ENCODE peak calls at places on chromosomes 12 and 14, in nine cellular contexts. One of them, this sample, is unnamed.
A peak's percentile ranks its signal among the peaks of the same experiment; 100 is the strongest.

GRCh38 chr12:52005903-52006703 is 643 bp upstream of the TAMALIN start:
- DNase-seq in upper lobe of left lung: peak; percentile 87
- DNase-seq in upper lobe of right lung: peak; percentile 87
- DNase-seq in AG04450: no peak
- DNase-seq in MM.1S: no peak
- DNase-seq in fibroblast of lung: no peak
- DNase-seq in natural killer cell: peak; percentile 68
- DNase-seq in HCT116: no peak
- DNase-seq in tibial artery: peak; percentile 70
- DNase-seq in this sample: no peak

GRCh38 chr12:107967170-107967569 is 161.9 kb upstream of the WSCD2 start:
- DNase-seq in upper lobe of left lung: no peak
- DNase-seq in upper lobe of right lung: no peak
- DNase-seq in AG04450: no peak
- DNase-seq in MM.1S: no peak
- DNase-seq in fibroblast of lung: no peak
- DNase-seq in natural killer cell: no peak
- DNase-seq in HCT116: no peak
- DNase-seq in tibial artery: no peak
- DNase-seq in this sample: no peak

GRCh38 chr12:87253157-87253556 is 776.0 kb downstream of the C12orf50 start:
- DNase-seq in upper lobe of left lung: no peak
- DNase-seq in upper lobe of right lung: no peak
- DNase-seq in AG04450: no peak
- DNase-seq in MM.1S: peak; percentile 22
- DNase-seq in fibroblast of lung: no peak
- DNase-seq in natural killer cell: no peak
- DNase-seq in HCT116: no peak
- DNase-seq in tibial artery: no peak
- DNase-seq in this sample: peak; percentile 11

GRCh38 chr12:3753549-3754284 is 808 bp upstream of the CRACR2A start:
- DNase-seq in upper lobe of left lung: no peak
- DNase-seq in upper lobe of right lung: no peak
- DNase-seq in AG04450: no peak
- DNase-seq in MM.1S: no peak
- DNase-seq in fibroblast of lung: peak; percentile 54
- DNase-seq in natural killer cell: no peak
- DNase-seq in HCT116: no peak
- DNase-seq in tibial artery: peak; percentile 25
- DNase-seq in this sample: no peak

GRCh38 chr12:8065991-8066594 is at the start of gene C3AR1:
- DNase-seq in upper lobe of left lung: no peak
- DNase-seq in upper lobe of right lung: no peak
- DNase-seq in AG04450: no peak
- DNase-seq in MM.1S: peak; percentile 97
- DNase-seq in fibroblast of lung: peak; percentile 61
- DNase-seq in natural killer cell: no peak
- DNase-seq in HCT116: no peak
- DNase-seq in tibial artery: no peak
- DNase-seq in this sample: no peak

GRCh38 chr12:2179953-2180736 is 127.4 kb downstream of the CACNA1C start:
- DNase-seq in upper lobe of left lung: no peak
- DNase-seq in upper lobe of right lung: no peak
- DNase-seq in AG04450: peak; percentile 85
- DNase-seq in MM.1S: no peak
- DNase-seq in fibroblast of lung: peak; percentile 98
- DNase-seq in natural killer cell: no peak
- DNase-seq in HCT116: peak; percentile 29
- DNase-seq in tibial artery: peak; percentile 84
- DNase-seq in this sample: no peak

GRCh38 chr14:67251573-67252226 is 10.5 kb downstream of the PALS1 start:
- DNase-seq in upper lobe of left lung: no peak
- DNase-seq in upper lobe of right lung: no peak
- DNase-seq in AG04450: no peak
- DNase-seq in MM.1S: no peak
- DNase-seq in fibroblast of lung: peak; percentile 24
- DNase-seq in natural killer cell: no peak
- DNase-seq in HCT116: no peak
- DNase-seq in tibial artery: no peak
- DNase-seq in this sample: peak; percentile 32

GRCh38 chr12:130968611-130969010 is 14.9 kb downstream of the ADGRD1 start:
- DNase-seq in upper lobe of left lung: no peak
- DNase-seq in upper lobe of right lung: no peak
- DNase-seq in AG04450: no peak
- DNase-seq in MM.1S: no peak
- DNase-seq in fibroblast of lung: no peak
- DNase-seq in natural killer cell: no peak
- DNase-seq in HCT116: no peak
- DNase-seq in tibial artery: peak; percentile 16
- DNase-seq in this sample: no peak

GRCh38 chr12:28313631-28314030 is 123.4 kb downstream of the CCDC91 start:
- DNase-seq in upper lobe of left lung: no peak
- DNase-seq in upper lobe of right lung: no peak
- DNase-seq in AG04450: peak; percentile 3
- DNase-seq in MM.1S: no peak
- DNase-seq in fibroblast of lung: peak; percentile 44
- DNase-seq in natural killer cell: no peak
- DNase-seq in HCT116: no peak
- DNase-seq in tibial artery: no peak
- DNase-seq in this sample: peak; percentile 1

GRCh38 chr14:77086951-77087350 is 11.1 kb upstream of the CIPC start:
- DNase-seq in upper lobe of left lung: no peak
- DNase-seq in upper lobe of right lung: no peak
- DNase-seq in AG04450: no peak
- DNase-seq in MM.1S: no peak
- DNase-seq in fibroblast of lung: no peak
- DNase-seq in natural killer cell: no peak
- DNase-seq in HCT116: no peak
- DNase-seq in tibial artery: no peak
- DNase-seq in this sample: no peak

GRCh38 chr12:7758346-7758745 is 6.7 kb upstream of the NANOGNB start:
- DNase-seq in upper lobe of left lung: no peak
- DNase-seq in upper lobe of right lung: no peak
- DNase-seq in AG04450: no peak
- DNase-seq in MM.1S: no peak
- DNase-seq in fibroblast of lung: no peak
- DNase-seq in natural killer cell: no peak
- DNase-seq in HCT116: no peak
- DNase-seq in tibial artery: no peak
- DNase-seq in this sample: no peak

GRCh38 chr12:58306266-58306995 is 365.1 kb downstream of the ATP23 start:
- DNase-seq in upper lobe of left lung: no peak
- DNase-seq in upper lobe of right lung: no peak
- DNase-seq in AG04450: no peak
- DNase-seq in MM.1S: no peak
- DNase-seq in fibroblast of lung: no peak
- DNase-seq in natural killer cell: no peak
- DNase-seq in HCT116: no peak
- DNase-seq in tibial artery: no peak
- DNase-seq in this sample: no peak

GRCh38 chr12:58309806-58310205 is 368.4 kb downstream of the ATP23 start:
- DNase-seq in upper lobe of left lung: no peak
- DNase-seq in upper lobe of right lung: no peak
- DNase-seq in AG04450: no peak
- DNase-seq in MM.1S: no peak
- DNase-seq in fibroblast of lung: no peak
- DNase-seq in natural killer cell: no peak
- DNase-seq in HCT116: no peak
- DNase-seq in tibial artery: no peak
- DNase-seq in this sample: no peak

GRCh38 chr12:58310828-58311273 is 369.5 kb downstream of the ATP23 start:
- DNase-seq in upper lobe of left lung: no peak
- DNase-seq in upper lobe of right lung: no peak
- DNase-seq in AG04450: peak; percentile 95
- DNase-seq in MM.1S: no peak
- DNase-seq in fibroblast of lung: peak; percentile 100
- DNase-seq in natural killer cell: no peak
- DNase-seq in HCT116: peak; percentile 66
- DNase-seq in tibial artery: no peak
- DNase-seq in this sample: peak; percentile 21

GRCh38 chr12:58313091-58313855 is 371.9 kb downstream of the ATP23 start:
- DNase-seq in upper lobe of left lung: no peak
- DNase-seq in upper lobe of right lung: no peak
- DNase-seq in AG04450: peak; percentile 48
- DNase-seq in MM.1S: no peak
- DNase-seq in fibroblast of lung: peak; percentile 71
- DNase-seq in natural killer cell: no peak
- DNase-seq in HCT116: no peak
- DNase-seq in tibial artery: no peak
- DNase-seq in this sample: no peak

DNA sequence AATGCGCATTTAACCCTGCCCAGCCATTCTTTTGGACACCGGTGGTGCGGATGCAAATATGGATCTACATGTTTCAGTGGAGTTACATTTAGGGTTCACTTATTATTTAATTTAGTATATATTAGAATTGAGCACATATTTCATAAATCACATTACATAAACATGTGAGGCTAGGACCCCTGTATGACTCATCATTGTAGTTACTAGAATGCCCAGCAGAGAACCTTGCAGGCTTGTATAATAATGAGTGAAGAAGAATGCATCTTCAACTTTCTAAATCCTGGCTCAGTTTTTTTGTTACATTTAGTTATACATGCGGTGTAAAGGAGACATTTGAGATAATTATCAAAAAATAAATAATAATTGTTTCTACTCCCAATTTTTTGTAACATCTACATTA is 369.0 kb downstream of the ATP23 start:
- DNase-seq in upper lobe of left lung: no peak
- DNase-seq in upper lobe of right lung: no peak
- DNase-seq in AG04450: peak; percentile 23
- DNase-seq in MM.1S: no peak
- DNase-seq in fibroblast of lung: peak; percentile 85
- DNase-seq in natural killer cell: no peak
- DNase-seq in HCT116: no peak
- DNase-seq in tibial artery: no peak
- DNase-seq in this sample: no peak
- TF ChIP-seq CTCF in upper lobe of left lung: no peak
- TF ChIP-seq CTCF in upper lobe of right lung: no peak
- TF ChIP-seq CTCF in AG04450: peak; percentile 28
- TF ChIP-seq CTCF in MM.1S: no peak
- TF ChIP-seq CTCF in fibroblast of lung: no peak
- TF ChIP-seq CTCF in natural killer cell: no peak
- TF ChIP-seq CTCF in HCT116: no peak
- TF ChIP-seq CTCF in tibial artery: no peak
- TF ChIP-seq CTCF in this sample: no peak

GRCh38 chr14:100267990-100268389 is 29.0 kb downstream of the YY1 start:
- DNase-seq in upper lobe of left lung: no peak
- DNase-seq in upper lobe of right lung: no peak
- DNase-seq in AG04450: no peak
- DNase-seq in MM.1S: no peak
- DNase-seq in fibroblast of lung: no peak
- DNase-seq in natural killer cell: no peak
- DNase-seq in HCT116: no peak
- DNase-seq in tibial artery: no peak
- DNase-seq in this sample: no peak

GRCh38 chr14:100274250-100274649 is 32.0 kb downstream of the SLC25A29 start:
- DNase-seq in upper lobe of left lung: no peak
- DNase-seq in upper lobe of right lung: no peak
- DNase-seq in AG04450: no peak
- DNase-seq in MM.1S: no peak
- DNase-seq in fibroblast of lung: no peak
- DNase-seq in natural killer cell: no peak
- DNase-seq in HCT116: no peak
- DNase-seq in tibial artery: no peak
- DNase-seq in this sample: no peak

GRCh38 chr14:100275214-100275613 is 31.0 kb downstream of the SLC25A29 start:
- DNase-seq in upper lobe of left lung: no peak
- DNase-seq in upper lobe of right lung: no peak
- DNase-seq in AG04450: no peak
- DNase-seq in MM.1S: no peak
- DNase-seq in fibroblast of lung: no peak
- DNase-seq in natural killer cell: no peak
- DNase-seq in HCT116: no peak
- DNase-seq in tibial artery: no peak
- DNase-seq in this sample: no peak

GRCh38 chr14:100268591-100269207 is 29.8 kb downstream of the YY1 start:
- DNase-seq in upper lobe of left lung: no peak
- DNase-seq in upper lobe of right lung: no peak
- DNase-seq in AG04450: no peak
- DNase-seq in MM.1S: no peak
- DNase-seq in fibroblast of lung: no peak
- DNase-seq in natural killer cell: no peak
- DNase-seq in HCT116: no peak
- DNase-seq in tibial artery: no peak
- DNase-seq in this sample: no peak

GRCh38 chr14:100271247-100271939 is 32.4 kb downstream of the YY1 start:
- DNase-seq in upper lobe of left lung: peak; percentile 50
- DNase-seq in upper lobe of right lung: no peak
- DNase-seq in AG04450: no peak
- DNase-seq in MM.1S: no peak
- DNase-seq in fibroblast of lung: peak; percentile 17
- DNase-seq in natural killer cell: no peak
- DNase-seq in HCT116: no peak
- DNase-seq in tibial artery: no peak
- DNase-seq in this sample: peak; percentile 56
- TF ChIP-seq CTCF in upper lobe of left lung: peak; percentile 12
- TF ChIP-seq CTCF in upper lobe of right lung: peak; percentile 45
- TF ChIP-seq CTCF in AG04450: peak; percentile 28
- TF ChIP-seq CTCF in MM.1S: no peak
- TF ChIP-seq CTCF in fibroblast of lung: no peak
- TF ChIP-seq CTCF in natural killer cell: peak; percentile 23
- TF ChIP-seq CTCF in HCT116: peak; percentile 48
- TF ChIP-seq CTCF in tibial artery: no peak
- TF ChIP-seq CTCF in this sample: peak; percentile 12

DNA sequence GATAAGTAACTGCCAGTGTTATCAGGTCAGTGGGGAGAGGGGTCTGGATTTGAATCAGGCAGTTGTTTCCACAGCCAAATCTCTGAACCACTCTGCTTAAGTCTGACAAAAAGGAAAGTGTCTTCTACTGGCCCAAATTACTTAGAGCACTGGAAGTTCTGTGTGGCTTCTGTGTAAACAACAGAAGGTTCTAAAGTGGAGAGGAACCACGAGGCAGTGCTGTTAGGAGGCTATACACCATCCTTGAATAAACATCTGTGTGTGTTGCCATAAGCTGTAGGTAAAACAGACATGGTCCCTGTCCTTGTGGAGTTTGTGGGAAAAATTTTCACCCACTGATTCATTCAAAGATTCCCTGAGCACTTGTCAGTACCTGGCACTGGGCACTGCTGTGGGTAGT is 50.0 kb downstream of the GALNT4 start:
- DNase-seq in upper lobe of left lung: no peak
- DNase-seq in upper lobe of right lung: no peak
- DNase-seq in AG04450: no peak
- DNase-seq in MM.1S: peak; percentile 25
- DNase-seq in fibroblast of lung: no peak
- DNase-seq in natural killer cell: no peak
- DNase-seq in HCT116: no peak
- DNase-seq in tibial artery: no peak
- DNase-seq in this sample: no peak
- TF ChIP-seq CTCF in upper lobe of left lung: no peak
- TF ChIP-seq CTCF in upper lobe of right lung: no peak
- TF ChIP-seq CTCF in AG04450: no peak
- TF ChIP-seq CTCF in MM.1S: no peak
- TF ChIP-seq CTCF in fibroblast of lung: no peak
- TF ChIP-seq CTCF in natural killer cell: no peak
- TF ChIP-seq CTCF in HCT116: no peak
- TF ChIP-seq CTCF in tibial artery: no peak
- TF ChIP-seq CTCF in this sample: no peak

DNA sequence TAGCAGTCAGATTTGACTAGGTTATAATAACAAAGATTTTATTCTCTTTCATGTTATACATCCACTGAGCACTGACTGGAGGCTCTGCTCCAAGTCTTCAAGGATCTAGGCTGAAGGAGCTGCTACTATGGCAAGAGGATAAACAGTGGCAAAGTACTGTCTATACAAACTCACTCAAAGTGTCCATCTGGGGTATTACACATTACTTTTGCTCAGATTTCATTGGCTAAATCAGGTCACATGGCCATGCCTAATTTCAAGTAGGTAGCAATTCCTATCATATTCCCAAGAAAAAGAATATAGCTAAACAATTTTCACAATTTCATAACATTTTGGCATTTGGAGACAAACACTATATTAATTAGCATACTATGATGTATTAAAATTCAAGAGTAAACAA is 40.9 kb downstream of the CDK17 start:
- DNase-seq in upper lobe of left lung: no peak
- DNase-seq in upper lobe of right lung: no peak
- DNase-seq in AG04450: no peak
- DNase-seq in MM.1S: no peak
- DNase-seq in fibroblast of lung: no peak
- DNase-seq in natural killer cell: no peak
- DNase-seq in HCT116: no peak
- DNase-seq in tibial artery: no peak
- DNase-seq in this sample: no peak
- TF ChIP-seq CTCF in upper lobe of left lung: no peak
- TF ChIP-seq CTCF in upper lobe of right lung: no peak
- TF ChIP-seq CTCF in AG04450: no peak
- TF ChIP-seq CTCF in MM.1S: no peak
- TF ChIP-seq CTCF in fibroblast of lung: no peak
- TF ChIP-seq CTCF in natural killer cell: no peak
- TF ChIP-seq CTCF in HCT116: no peak
- TF ChIP-seq CTCF in tibial artery: no peak
- TF ChIP-seq CTCF in this sample: no peak